ENCODE peak calls at places on chromosomes 12 and 14, in four cellular contexts. C, X, L and K are unnamed samples.

GRCh38 chr12:41368006-41368405 is 179.9 kb downstream of the PDZRN4 start:
- DNase-seq in C (no peak), X (no peak), L (no peak), K (no peak)

GRCh38 chr12:129304532-129304931 is 451.3 kb downstream of the GLT1D1 start:
- DNase-seq in L (no peak), X (no peak), C (no peak), K (no peak)

GRCh38 chr12:105887131-105887530 is 251.6 kb downstream of the NUAK1 start:
- DNase-seq in X (no peak), C (no peak), L (no peak), K (no peak)

GRCh38 chr12:124744659-124745467 is 118.8 kb downstream of the SCARB1 start:
- DNase-seq in C (peak), L (peak), X (no peak), K (peak)

GRCh38 chr12:51270067-51270846 is at the start of gene SMAGP:
- DNase-seq in L (peak), C (no peak), X (no peak), K (peak)

GRCh38 chr14:54642121-54642520 is 75.2 kb downstream of the SAMD4A start:
- DNase-seq in L (no peak), C (no peak), X (no peak), K (no peak)

GRCh38 chr12:12051668-12052067 is 19.1 kb upstream of the BCL2L14 start:
- DNase-seq in C (no peak), X (no peak), L (no peak), K (no peak)

GRCh38 chr14:70884595-70885342 is 22.5 kb upstream of the PCNX1 start:
- DNase-seq in L (peak), C (no peak), X (no peak), K (no peak)

GRCh38 chr12:21248679-21249078 is 86.0 kb downstream of the SLCO1A2 start:
- DNase-seq in L (no peak), X (no peak), C (no peak), K (no peak)

GRCh38 chr12:111597731-111598636 is 1.1 kb downstream of the ATXN2 start:
- DNase-seq in L (peak), X (peak), C (no peak), K (peak)

GRCh38 chr12:120544691-120545090 is 10.5 kb downstream of the RNF10 start:
- DNase-seq in X (no peak), C (no peak), L (no peak), K (no peak)

GRCh38 chr12:132327351-132328171 is 1.8 kb downstream of the GALNT9 start:
- DNase-seq in X (no peak), C (no peak), L (no peak), K (no peak)

GRCh38 chr12:45762185-45763110 is 32.9 kb downstream of the ARID2 start:
- DNase-seq in L (peak), X (no peak), C (no peak), K (no peak)

GRCh38 chr14:69937367-69937777 is 58.2 kb downstream of the SMOC1 start:
- DNase-seq in X (no peak), L (no peak), C (no peak), K (no peak)

GRCh38 chr14:56666716-56667115 is 87.1 kb downstream of the TMEM260 start:
- DNase-seq in C (no peak), L (no peak), X (no peak), K (no peak)

GRCh38 chr12:122106891-122107660 is 28.5 kb downstream of the MLXIP start:
- DNase-seq in X (no peak), C (no peak), L (no peak), K (no peak)

GRCh38 chr12:6182279-6182898 is 17.8 kb upstream of the CD9 start:
- DNase-seq in L (no peak), X (no peak), C (no peak), K (no peak)

GRCh38 chr14:34466691-34467090 is 4.7 kb upstream of the SPTSSA start:
- DNase-seq in C (no peak), X (no peak), L (no peak), K (no peak)

GRCh38 chr14:23362200-23362599 is 2.8 kb downstream of the EFS start:
- DNase-seq in C (no peak), X (no peak), L (no peak), K (no peak)

GRCh38 chr12:110475426-110475825 is 6.8 kb downstream of the FAM216A start:
- DNase-seq in X (no peak), L (no peak), C (no peak), K (no peak)

GRCh38 chr12:123713398-123714301 is 1.5 kb downstream of the ATP6V0A2 start:
- DNase-seq in C (no peak), X (no peak), L (peak), K (no peak)

GRCh38 chr12:117874842-117875434 is 93.9 kb downstream of the KSR2 start:
- DNase-seq in X (peak), L (peak), C (no peak), K (peak)

GRCh38 chr14:96502621-96503251 is 554 bp downstream of the PAPOLA start:
- DNase-seq in C (no peak), L (peak), X (peak), K (peak)

DNA sequence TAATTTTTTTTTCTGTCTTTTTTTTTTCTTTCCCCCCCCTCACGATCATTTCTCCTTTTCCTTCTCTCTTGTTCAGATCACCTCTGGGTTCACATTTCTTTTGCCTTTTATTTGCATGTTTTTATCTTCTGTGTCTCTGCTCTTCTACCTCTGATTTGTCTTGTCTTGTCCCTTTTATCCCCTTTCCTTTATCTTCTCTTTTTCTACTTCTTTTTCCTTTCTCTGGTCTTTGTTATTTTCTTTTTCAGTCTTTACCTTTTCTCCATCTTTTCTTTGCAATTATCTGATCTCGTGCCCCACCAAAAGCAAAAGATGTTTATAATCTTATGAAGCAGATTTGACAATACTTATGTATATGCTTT is 77.8 kb upstream of the RAP1B start:
- DNase-seq in L (no peak), C (no peak), X (no peak), K (no peak)
- TF ChIP-seq SPI1 in L (no peak), C (no peak), X (no peak), K (no peak)

GRCh38 chr12:83318386-83318971 is 631.8 kb downstream of the TMTC2 start:
- DNase-seq in X (no peak), C (no peak), L (no peak), K (no peak)
- TF ChIP-seq SPI1 in X (no peak), C (no peak), L (no peak), K (no peak)

GRCh38 chr12:88539893-88540292 is 40.4 kb downstream of the KITLG start:
- DNase-seq in L (no peak), X (no peak), C (no peak), K (no peak)
- TF ChIP-seq SPI1 in L (no peak), X (no peak), C (no peak), K (no peak)

GRCh38 chr14:102926104-102926503 is 3.6 kb downstream of the AMN start:
- DNase-seq in C (no peak), L (no peak), X (no peak), K (no peak)
- TF ChIP-seq SPI1 in C (no peak), L (no peak), X (no peak), K (no peak)

GRCh38 chr12:2291182-2291832 is 238.5 kb downstream of the CACNA1C start:
- DNase-seq in L (peak), X (peak), C (no peak), K (peak)
- TF ChIP-seq SPI1 in L (no peak), X (no peak), C (no peak), K (no peak)